ENCODE peak calls at places on chromosomes 2 and 18, in five cellular contexts. I is uterus, Z is psoas muscle, Q is vagina, R is heart right ventricle. C is an unnamed sample.

GRCh38 chr2:24702800-24703199 is 90.4 kb downstream of the PTRHD1 start:
- DNase-seq in Q (no peak), I (no peak), R (no peak), Z (no peak), C (no peak)

GRCh38 chr18:24791736-24792135 is 331.3 kb downstream of the HRH4 start:
- DNase-seq in R (no peak), Z (no peak), Q (no peak), I (no peak), C (no peak)

GRCh38 chr2:108396845-108397244 is 19.1 kb downstream of the SULT1C4 start:
- DNase-seq in Q (no peak), I (no peak), Z (no peak), R (no peak), C (no peak)

GRCh38 chr2:229780856-229781773 is 66.8 kb upstream of the DNER start:
- DNase-seq in Q (no peak), R (no peak), I (no peak), Z (no peak), C (no peak)

GRCh38 chr2:2765839-2766495 is 434.9 kb upstream of the MYT1L start:
- DNase-seq in I (no peak), Z (no peak), R (no peak), Q (no peak), C (no peak)

GRCh38 chr18:3224223-3224622 is 4.5 kb upstream of the MYOM1 start:
- DNase-seq in Q (no peak), R (peak; percentile 56), I (no peak), Z (no peak), C (no peak)

GRCh38 chr18:79139206-79139605 is 70.0 kb downstream of the ATP9B start:
- DNase-seq in R (no peak), Z (no peak), Q (no peak), I (no peak), C (no peak)

GRCh38 chr18:28478531-28478930 is 301.6 kb upstream of the CDH2 start:
- DNase-seq in Z (no peak), Q (no peak), R (no peak), I (no peak), C (no peak)

GRCh38 chr18:48183613-48184012 is 225.6 kb downstream of the ZBTB7C start:
- DNase-seq in Z (no peak), R (no peak), I (no peak), Q (no peak), C (no peak)

GRCh38 chr2:135010200-135010942 is 36.9 kb downstream of the MAP3K19 start:
- DNase-seq in Q (no peak), I (no peak), R (no peak), Z (no peak), C (no peak)

GRCh38 chr18:9330419-9330818 is 4.2 kb upstream of the TWSG1 start:
- DNase-seq in Q (no peak), Z (no peak), I (no peak), R (no peak), C (no peak)

GRCh38 chr2:216620806-216621205 is 12.4 kb upstream of the IGFBP2 start:
- DNase-seq in R (peak; percentile 38), I (peak; percentile 47), Q (no peak), Z (no peak), C (no peak)

GRCh38 chr2:190879474-190880373 is 897 bp upstream of the GLS start:
- DNase-seq in R (no peak), Q (no peak), I (no peak), Z (no peak), C (no peak)

GRCh38 chr18:44098551-44099098 is 582.1 kb upstream of the SETBP1 start:
- DNase-seq in R (no peak), I (peak; percentile 20), Z (no peak), Q (no peak), C (no peak)

GRCh38 chr2:242036653-242036950 is 167.1 kb downstream of the RTP5 start:
- DNase-seq in R (no peak), I (no peak), Q (no peak), Z (no peak), C (no peak)

GRCh38 chr18:50131591-50131990 is 63.4 kb downstream of the MYO5B start:
- DNase-seq in I (no peak), R (no peak), Q (no peak), Z (no peak), C (no peak)

GRCh38 chr18:23232331-23232730 is 97.0 kb downstream of the CABLES1 start:
- DNase-seq in I (no peak), Z (no peak), R (no peak), Q (no peak), C (peak; percentile 14)

GRCh38 chr2:109612991-109613921 is 510 bp downstream of the SEPTIN10 start:
- DNase-seq in I (peak; percentile 71), Z (peak; percentile 77), Q (no peak), R (peak; percentile 76), C (no peak)

GRCh38 chr2:230221533-230221932 is 1.7 kb upstream of the SP110 start:
- DNase-seq in Q (no peak), Z (no peak), R (no peak), I (no peak), C (no peak)

GRCh38 chr2:9552491-9553178 is 3.0 kb downstream of the ADAM17 start:
- DNase-seq in Z (no peak), R (no peak), Q (no peak), I (no peak), C (no peak)

GRCh38 chr2:117137371-117137770 is 677.1 kb upstream of the DDX18 start:
- DNase-seq in Z (no peak), Q (no peak), I (no peak), R (no peak), C (no peak)

GRCh38 chr2:54636425-54637139 is 86.9 kb upstream of the EML6 start:
- DNase-seq in Q (no peak), Z (no peak), I (no peak), R (no peak), C (no peak)

GRCh38 chr2:62201307-62201706 is 5.4 kb downstream of the B3GNT2 start:
- DNase-seq in R (no peak), Z (no peak), Q (no peak), I (no peak), C (no peak)

GRCh38 chr18:63590368-63590767 is 3.2 kb downstream of the SERPINB13 start:
- DNase-seq in Q (no peak), R (no peak), I (no peak), Z (no peak), C (no peak)

GRCh38 chr2:8065191-8065590 is 616.7 kb upstream of the ID2 start:
- DNase-seq in Q (no peak), I (no peak), R (no peak), Z (no peak), C (no peak)

GRCh38 chr2:128375454-128375853 is 56.8 kb upstream of the HS6ST1 start:
- DNase-seq in Q (peak; percentile 82), R (no peak), Z (no peak), I (peak; percentile 26), C (peak; percentile 44)

GRCh38 chr18:76431437-76432273 is 63.4 kb downstream of the ZNF516 start:
- DNase-seq in Q (peak; percentile 74), Z (no peak), I (no peak), R (no peak), C (no peak)

GRCh38 chr2:222038086-222038802 is 260.6 kb downstream of the PAX3 start:
- DNase-seq in Q (no peak), Z (no peak), R (no peak), I (no peak), C (no peak)

GRCh38 chr2:222887124-222887523 is 26.3 kb downstream of the ACSL3 start:
- DNase-seq in Q (no peak), Z (no peak), I (no peak), R (no peak), C (no peak)

GRCh38 chr2:30217644-30218361 is 13.5 kb upstream of the LBH start:
- DNase-seq in R (peak; percentile 60), Z (no peak), Q (no peak), I (no peak), C (no peak)

GRCh38 chr2:124147552-124147951 is 122.5 kb downstream of the CNTNAP5 start:
- DNase-seq in I (no peak), R (no peak), Z (no peak), Q (no peak), C (no peak)

GRCh38 chr2:82748653-82749052 is 1710.4 kb downstream of the SUCLG1 start:
- DNase-seq in Z (no peak), R (no peak), Q (no peak), I (no peak), C (no peak)

GRCh38 chr2:235553696-235554100 is 59.9 kb downstream of the AGAP1 start:
- DNase-seq in I (no peak), R (no peak), Q (no peak), Z (no peak), C (no peak)

GRCh38 chr18:13425357-13426095 is 207.0 kb downstream of the LDLRAD4 start:
- DNase-seq in I (no peak), R (no peak), Z (no peak), Q (no peak), C (no peak)

DNA sequence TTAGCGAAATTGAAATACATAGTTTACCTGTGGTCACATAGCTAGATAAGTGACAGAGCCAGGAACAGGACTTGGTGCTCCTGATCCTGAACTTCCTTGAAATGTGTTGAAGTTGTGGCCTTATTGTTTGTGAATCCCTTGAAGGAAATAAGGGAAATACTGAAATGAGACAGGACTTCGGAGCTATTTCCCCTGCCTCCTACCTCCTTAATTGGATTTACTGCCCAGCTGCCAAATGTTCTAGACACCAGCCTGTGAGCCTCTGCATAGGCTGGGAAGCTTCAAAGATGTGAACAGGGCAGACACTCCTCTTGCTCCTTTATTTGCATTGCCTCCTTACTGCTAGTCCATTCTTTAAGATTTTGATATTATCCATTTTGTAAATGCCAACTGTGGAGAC is 135.2 kb downstream of the PRPF40A start:
- DNase-seq in R (no peak), I (no peak), Q (no peak), Z (no peak), C (no peak)
- H3K4me1 ChIP-seq in R (no peaks in the 10 kb centered on the region), I (peaks cover 3% of the 10 kb centered on the region), Q (peaks cover 19% of the 10 kb centered on the region), Z (peaks cover 17% of the 10 kb centered on the region), C (no peaks in the 10 kb centered on the region)

GRCh38 chr18:35172009-35172408 is 68.8 kb upstream of the ZNF397 start:
- DNase-seq in Z (no peak), Q (no peak), I (no peak), R (no peak), C (no peak)
- H3K27ac ChIP-seq in Z (no peak overlapping the region), Q (no peak overlapping the region), I (no peak overlapping the region), R (no peak overlapping the region), C (no peak overlapping the region)

GRCh38 chr2:38922902-38923301 is 33.2 kb downstream of the ARHGEF33 start:
- DNase-seq in R (no peak), Q (no peak), Z (no peak), I (no peak), C (no peak)
- H3K4me1 ChIP-seq in R (no peaks in the 10 kb centered on the region), Q (no peaks in the 10 kb centered on the region), Z (peaks cover 12% of the 10 kb centered on the region), I (no peaks in the 10 kb centered on the region), C (no peaks in the 10 kb centered on the region)

GRCh38 chr2:41027095-41027494 is 575.2 kb upstream of the SLC8A1 start:
- DNase-seq in R (no peak), Q (no peak), I (no peak), Z (no peak), C (no peak)

GRCh38 chr2:41024806-41025205 is 572.9 kb upstream of the SLC8A1 start:
- DNase-seq in Q (no peak), R (no peak), I (no peak), Z (no peak), C (no peak)

GRCh38 chr2:41031282-41031681 is 579.4 kb upstream of the SLC8A1 start:
- DNase-seq in Q (no peak), R (no peak), I (no peak), Z (no peak), C (no peak)

DNA sequence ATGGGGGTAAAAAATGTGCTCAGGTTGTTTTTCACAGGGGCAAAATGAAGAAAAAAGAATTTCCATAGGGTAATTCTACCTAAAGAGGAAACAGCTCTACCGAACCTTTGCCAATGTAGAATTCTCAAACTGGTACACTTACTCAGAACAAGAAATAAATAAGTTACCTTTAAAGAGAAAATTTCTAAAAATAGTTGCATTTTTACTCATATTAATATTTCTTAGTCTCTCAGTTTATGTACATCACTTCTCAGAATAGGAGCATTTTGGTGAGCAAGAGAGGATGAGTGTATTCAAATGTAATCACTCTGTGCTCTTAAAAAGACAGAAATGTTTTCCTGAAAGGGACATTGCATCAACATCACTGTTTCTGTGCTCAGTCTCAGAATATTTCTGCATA is 574.7 kb upstream of the SLC8A1 start:
- DNase-seq in Q (no peak), I (no peak), R (no peak), Z (no peak), C (no peak)
- H3K27ac ChIP-seq in Q (no peak overlapping the region), I (no peak overlapping the region), R (no peak overlapping the region), Z (no peak overlapping the region), C (no peak overlapping the region)